ENCODE peak calls at places on chromosomes 3 and 15, in nine cellular contexts. One of them, this sample, is unnamed.
A peak's percentile ranks its signal among the peaks of the same experiment; 100 is the strongest.

GRCh38 chr3:66809579-66809958 is 188.5 kb upstream of the KBTBD8 start:
- DNase-seq in H54: no peak
- DNase-seq in foreskin keratinocyte: no peak
- DNase-seq in activated CD4-positive, alpha-beta T cell treated with anti-CD3 and anti-CD28 coated beads for 48 hours: peak; percentile 5
- DNase-seq in COR-L47: no peak
- DNase-seq in C1 segment of cervical spinal cord: no peak
- DNase-seq in iris pigment epithelial cell: no peak
- DNase-seq in hepatocyte: no peak
- DNase-seq in CD8-positive, alpha-beta memory T cell: no peak
- DNase-seq in this sample: no peak

GRCh38 chr3:71651625-71652024 is 68.1 kb upstream of the FOXP1 start:
- DNase-seq in H54: no peak
- DNase-seq in foreskin keratinocyte: no peak
- DNase-seq in activated CD4-positive, alpha-beta T cell treated with anti-CD3 and anti-CD28 coated beads for 48 hours: no peak
- DNase-seq in COR-L47: no peak
- DNase-seq in C1 segment of cervical spinal cord: no peak
- DNase-seq in iris pigment epithelial cell: no peak
- DNase-seq in hepatocyte: no peak
- DNase-seq in CD8-positive, alpha-beta memory T cell: no peak
- DNase-seq in this sample: no peak

GRCh38 chr15:63860161-63860954 is 26.6 kb upstream of the HERC1 start:
- DNase-seq in H54: no peak
- DNase-seq in foreskin keratinocyte: no peak
- DNase-seq in activated CD4-positive, alpha-beta T cell treated with anti-CD3 and anti-CD28 coated beads for 48 hours: peak; percentile 67
- DNase-seq in COR-L47: no peak
- DNase-seq in C1 segment of cervical spinal cord: no peak
- DNase-seq in iris pigment epithelial cell: no peak
- DNase-seq in hepatocyte: no peak
- DNase-seq in CD8-positive, alpha-beta memory T cell: peak; percentile 64
- DNase-seq in this sample: no peak

GRCh38 chr3:46867550-46867898 is 4.3 kb upstream of the MYL3 start:
- DNase-seq in H54: no peak
- DNase-seq in foreskin keratinocyte: no peak
- DNase-seq in activated CD4-positive, alpha-beta T cell treated with anti-CD3 and anti-CD28 coated beads for 48 hours: no peak
- DNase-seq in COR-L47: no peak
- DNase-seq in C1 segment of cervical spinal cord: peak; percentile 14
- DNase-seq in iris pigment epithelial cell: no peak
- DNase-seq in hepatocyte: no peak
- DNase-seq in CD8-positive, alpha-beta memory T cell: no peak
- DNase-seq in this sample: no peak

GRCh38 chr3:80232760-80233159 is 465.0 kb upstream of the ROBO1 start:
- DNase-seq in H54: no peak
- DNase-seq in foreskin keratinocyte: peak; percentile 93
- DNase-seq in activated CD4-positive, alpha-beta T cell treated with anti-CD3 and anti-CD28 coated beads for 48 hours: no peak
- DNase-seq in COR-L47: no peak
- DNase-seq in C1 segment of cervical spinal cord: no peak
- DNase-seq in iris pigment epithelial cell: peak; percentile 98
- DNase-seq in hepatocyte: peak; percentile 18
- DNase-seq in CD8-positive, alpha-beta memory T cell: no peak
- DNase-seq in this sample: no peak

GRCh38 chr3:159380891-159381290 is 579.0 kb downstream of the MFSD1 start:
- DNase-seq in H54: no peak
- DNase-seq in foreskin keratinocyte: no peak
- DNase-seq in activated CD4-positive, alpha-beta T cell treated with anti-CD3 and anti-CD28 coated beads for 48 hours: no peak
- DNase-seq in COR-L47: no peak
- DNase-seq in C1 segment of cervical spinal cord: no peak
- DNase-seq in iris pigment epithelial cell: no peak
- DNase-seq in hepatocyte: no peak
- DNase-seq in CD8-positive, alpha-beta memory T cell: no peak
- DNase-seq in this sample: no peak

GRCh38 chr3:181782306-181782924 is 70.7 kb downstream of the SOX2 start:
- DNase-seq in H54: peak; percentile 36
- DNase-seq in foreskin keratinocyte: peak; percentile 65
- DNase-seq in activated CD4-positive, alpha-beta T cell treated with anti-CD3 and anti-CD28 coated beads for 48 hours: no peak
- DNase-seq in COR-L47: no peak
- DNase-seq in C1 segment of cervical spinal cord: no peak
- DNase-seq in iris pigment epithelial cell: peak; percentile 70
- DNase-seq in hepatocyte: peak; percentile 20
- DNase-seq in CD8-positive, alpha-beta memory T cell: no peak
- DNase-seq in this sample: peak; percentile 46

GRCh38 chr15:73965094-73965729 is 26.9 kb downstream of the STOML1 start:
- DNase-seq in H54: no peak
- DNase-seq in foreskin keratinocyte: no peak
- DNase-seq in activated CD4-positive, alpha-beta T cell treated with anti-CD3 and anti-CD28 coated beads for 48 hours: peak; percentile 80
- DNase-seq in COR-L47: no peak
- DNase-seq in C1 segment of cervical spinal cord: no peak
- DNase-seq in iris pigment epithelial cell: no peak
- DNase-seq in hepatocyte: no peak
- DNase-seq in CD8-positive, alpha-beta memory T cell: peak; percentile 42
- DNase-seq in this sample: no peak

GRCh38 chr3:177475266-177475665 is 278.0 kb upstream of the TBL1XR1 start:
- DNase-seq in H54: no peak
- DNase-seq in foreskin keratinocyte: no peak
- DNase-seq in activated CD4-positive, alpha-beta T cell treated with anti-CD3 and anti-CD28 coated beads for 48 hours: no peak
- DNase-seq in COR-L47: no peak
- DNase-seq in C1 segment of cervical spinal cord: no peak
- DNase-seq in iris pigment epithelial cell: no peak
- DNase-seq in hepatocyte: peak; percentile 39
- DNase-seq in CD8-positive, alpha-beta memory T cell: no peak
- DNase-seq in this sample: no peak

GRCh38 chr3:110414851-110415250 is 656.8 kb upstream of the NECTIN3 start:
- DNase-seq in H54: no peak
- DNase-seq in foreskin keratinocyte: peak; percentile 85
- DNase-seq in activated CD4-positive, alpha-beta T cell treated with anti-CD3 and anti-CD28 coated beads for 48 hours: no peak
- DNase-seq in COR-L47: no peak
- DNase-seq in C1 segment of cervical spinal cord: no peak
- DNase-seq in iris pigment epithelial cell: peak; percentile 91
- DNase-seq in hepatocyte: no peak
- DNase-seq in CD8-positive, alpha-beta memory T cell: no peak
- DNase-seq in this sample: no peak

GRCh38 chr15:64381000-64381751 is at the start of gene PCLAF:
- DNase-seq in H54: peak; percentile 53
- DNase-seq in foreskin keratinocyte: peak; percentile 83
- DNase-seq in activated CD4-positive, alpha-beta T cell treated with anti-CD3 and anti-CD28 coated beads for 48 hours: peak; percentile 98
- DNase-seq in COR-L47: peak; percentile 96
- DNase-seq in C1 segment of cervical spinal cord: peak; percentile 55
- DNase-seq in iris pigment epithelial cell: peak; percentile 97
- DNase-seq in hepatocyte: peak; percentile 95
- DNase-seq in CD8-positive, alpha-beta memory T cell: peak; percentile 93
- DNase-seq in this sample: peak; percentile 74